ENCODE peak calls at places on chromosome 10, in nine cellular contexts. G is K562, B is sigmoid colon, P is suprapubic skin, S is prostate gland, Y is transverse colon, V is endothelial cell of umbilical vein, D is stomach, T is HCT116. M is an unnamed sample.

GRCh38 chr10:112471878-112472487 is 25.0 kb downstream of the VTI1A start:
- DNase-seq in G (peak; percentile 47), B (no peak), P (no peak), S (no peak), Y (no peak), V (peak; percentile 66), D (no peak), T (peak; percentile 72), M (no peak)

GRCh38 chr10:77974396-77975074 is 48.0 kb upstream of the DLG5 start:
- DNase-seq in G (peak; percentile 83), B (peak; percentile 76), P (no peak), S (no peak), Y (peak; percentile 20), V (peak; percentile 18), D (peak; percentile 44), T (peak; percentile 57), M (no peak)

GRCh38 chr10:20959178-20959577 is 62.1 kb upstream of the NEBL start:
- DNase-seq in G (no peak), B (no peak), P (no peak), S (no peak), Y (no peak), V (no peak), D (no peak), T (no peak), M (no peak)

GRCh38 chr10:104127411-104127810 is 5.4 kb downstream of the SFR1 start:
- DNase-seq in G (no peak), B (no peak), P (no peak), S (no peak), Y (no peak), V (no peak), D (no peak), T (no peak), M (no peak)

GRCh38 chr10:96658844-96659243 is 61.5 kb downstream of the PIK3AP1 start:
- DNase-seq in G (no peak), B (no peak), P (no peak), S (no peak), Y (no peak), V (no peak), D (no peak), T (no peak), M (no peak)

GRCh38 chr10:102919992-102920736 is 2.1 kb downstream of the CNNM2 start:
- DNase-seq in G (peak; percentile 17), B (no peak), P (no peak), S (no peak), Y (no peak), V (no peak), D (no peak), T (no peak), M (no peak)

GRCh38 chr10:60032723-60033122 is 126.4 kb upstream of the CCDC6 start:
- DNase-seq in G (peak; percentile 71), B (no peak), P (no peak), S (peak; percentile 71), Y (peak; percentile 60), V (peak; percentile 56), D (peak; percentile 55), T (peak; percentile 47), M (no peak)

GRCh38 chr10:11880169-11881027 is 57.2 kb downstream of the PROSER2 start:
- DNase-seq in G (no peak), B (no peak), P (no peak), S (no peak), Y (no peak), V (no peak), D (no peak), T (no peak), M (no peak)

GRCh38 chr10:42934351-42934811 is 142.5 kb upstream of the RET start:
- DNase-seq in G (no peak), B (peak; percentile 54), P (no peak), S (no peak), Y (no peak), V (no peak), D (no peak), T (no peak), M (no peak)

GRCh38 chr10:31830887-31831286 is 97.7 kb downstream of the ARHGAP12 start:
- DNase-seq in G (no peak), B (no peak), P (no peak), S (no peak), Y (no peak), V (peak; percentile 4), D (no peak), T (no peak), M (no peak)

GRCh38 chr10:28838908-28839307 is 161.6 kb downstream of the BAMBI start:
- DNase-seq in G (peak; percentile 67), B (no peak), P (no peak), S (no peak), Y (peak; percentile 18), V (peak; percentile 11), D (peak; percentile 37), T (peak; percentile 4), M (no peak)

GRCh38 chr10:46033602-46034011 is 3.2 kb upstream of the NCOA4 start:
- DNase-seq in G (no peak), B (no peak), P (no peak), S (no peak), Y (no peak), V (peak; percentile 79), D (peak; percentile 42), T (no peak), M (no peak)

GRCh38 chr10:99775850-99776249 is 6.6 kb upstream of the ABCC2 start:
- DNase-seq in G (peak; percentile 25), B (no peak), P (no peak), S (no peak), Y (no peak), V (peak; percentile 78), D (no peak), T (peak; percentile 88), M (no peak)
- TF ChIP-seq POLR2A in G (no peak), B (no peak), P (no peak), S (no peak), Y (no peak), V (no peak), D (no peak), T (no peak), M (no peak)

GRCh38 chr10:30774281-30774680 is 144.7 kb upstream of the LYZL2 start:
- DNase-seq in G (no peak), B (no peak), P (no peak), S (no peak), Y (no peak), V (no peak), D (no peak), T (no peak), M (no peak)
- TF ChIP-seq POLR2AphosphoS5 in G (no peak), B (no peak), P (no peak), S (no peak), Y (no peak), V (no peak), D (no peak), T (no peak), M (no peak)

DNA sequence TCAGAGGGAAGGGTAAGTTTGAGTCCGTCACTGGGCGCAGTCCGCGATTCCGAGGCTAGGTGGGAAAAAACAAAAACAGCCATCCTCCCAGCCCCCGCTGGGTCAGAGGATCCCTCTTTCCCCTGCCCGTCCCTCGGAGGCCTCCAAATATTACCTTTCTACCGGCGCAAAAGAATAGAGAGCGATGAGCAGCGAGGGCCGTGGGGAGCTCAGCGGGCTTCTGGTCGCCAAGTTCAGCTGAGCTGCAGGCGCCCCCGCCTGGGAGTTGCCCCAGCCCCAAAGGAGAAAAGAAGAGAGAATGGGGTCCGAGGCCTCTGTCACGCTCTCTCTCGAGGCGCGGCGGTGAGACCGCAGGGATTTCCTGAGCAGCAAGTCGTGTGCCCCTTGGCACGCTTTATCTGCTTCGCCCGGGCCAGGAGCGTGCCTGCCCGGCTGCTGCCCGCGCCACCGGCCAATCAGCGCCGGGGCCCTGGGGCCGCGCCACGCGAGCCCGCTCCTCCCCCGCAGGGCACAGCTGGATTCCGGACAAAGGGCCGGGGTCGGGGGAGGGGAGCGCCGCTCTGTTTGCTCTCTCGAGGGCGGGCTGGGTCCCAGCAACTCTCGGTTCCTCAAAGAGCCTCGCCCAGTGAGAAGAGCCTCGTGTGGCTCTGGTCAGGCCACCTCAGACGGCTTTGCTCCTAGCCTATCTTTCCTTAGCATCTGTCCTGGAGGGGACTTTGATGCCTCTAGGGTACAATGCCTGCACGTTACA is at the start of gene NEUROG3:
- DNase-seq in G (no peak), B (no peak), P (no peak), S (no peak), Y (no peak), V (no peak), D (no peak), T (no peak), M (no peak)
- H3K4me3 ChIP-seq in G (no peak within 1 kb of the TSS), B (peak within 1 kb of the TSS; percentile 30), P (peak within 1 kb of the TSS; percentile 42), S (no peak within 1 kb of the TSS), Y (no peak within 1 kb of the TSS), V (no peak within 1 kb of the TSS), D (peak within 1 kb of the TSS; percentile 14), T (no peak within 1 kb of the TSS), M (peak within 1 kb of the TSS; percentile 8)

DNA sequence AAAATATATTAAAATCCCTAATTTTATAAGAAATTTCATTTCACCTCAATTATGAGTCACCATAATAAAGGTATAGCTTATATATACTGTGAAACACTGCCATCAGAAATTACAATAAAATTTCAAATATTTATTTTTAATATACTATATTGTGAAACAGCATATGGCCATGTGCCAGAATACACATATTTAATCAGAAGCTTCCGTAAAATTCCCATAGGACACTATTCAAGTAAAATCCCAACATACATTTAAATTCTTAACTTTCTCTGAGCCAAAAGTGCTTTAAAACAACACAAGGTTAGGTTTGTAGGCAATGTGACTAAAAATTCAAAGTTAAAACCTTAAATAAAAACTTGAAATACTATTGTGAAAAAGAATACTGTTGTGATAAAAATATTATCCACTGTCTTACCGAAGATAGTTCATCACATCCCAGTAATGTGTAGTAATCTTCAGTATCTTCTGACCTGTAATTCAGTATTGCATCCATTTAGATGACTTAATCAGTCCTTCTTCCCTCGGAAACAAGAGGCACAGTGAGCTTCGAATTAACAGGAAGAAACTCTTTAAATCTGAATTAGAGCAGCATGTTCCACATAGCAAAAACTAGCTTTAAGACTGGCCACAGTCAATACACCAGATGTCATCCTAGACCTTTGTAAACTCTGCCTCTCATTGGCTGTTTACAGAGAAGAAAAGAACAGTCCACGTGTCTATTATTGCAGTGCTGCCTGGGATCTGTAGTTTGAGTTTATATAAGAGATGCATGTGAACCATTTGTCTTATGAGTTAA is at the start of gene DNAJC12:
- DNase-seq in G (peak; percentile 83), B (no peak), P (no peak), S (peak; percentile 14), Y (no peak), V (peak; percentile 46), D (no peak), T (peak; percentile 37), M (no peak)
- TF ChIP-seq POLR2A in G (peak; percentile 84), B (no peak), P (no peak), S (no peak), Y (no peak), V (no peak), D (no peak), T (no peak), M (peak; percentile 22)

DNA sequence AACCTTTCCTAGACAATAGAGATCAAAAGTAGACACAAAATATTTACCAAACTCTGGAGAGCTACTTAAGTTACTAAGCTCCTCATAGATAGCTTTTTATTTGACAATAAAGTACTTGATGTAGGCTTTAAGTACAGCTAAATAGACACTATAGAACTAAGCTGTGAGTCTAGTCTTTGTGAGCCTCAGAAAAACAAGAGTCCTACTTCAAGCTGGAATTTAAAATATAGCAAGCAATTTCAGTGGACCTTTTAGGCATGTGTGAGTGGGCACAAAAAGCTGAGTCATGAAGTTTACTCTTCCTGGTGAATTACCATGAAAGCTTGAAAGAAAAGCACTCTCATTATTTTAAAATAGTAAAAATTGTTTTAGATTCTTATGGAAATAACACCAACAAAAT is 76.1 kb downstream of the ADD3 start:
- DNase-seq in G (peak; percentile 70), B (no peak), P (no peak), S (no peak), Y (no peak), V (peak; percentile 36), D (no peak), T (no peak), M (no peak)
- TF ChIP-seq POLR2AphosphoS5 in G (no peak), B (no peak), P (no peak), S (no peak), Y (no peak), V (no peak), D (no peak), T (no peak), M (no peak)